ENCODE peak calls at places on chromosomes 6 and 20, in seven cellular contexts. Y is right lobe of liver; K is small intestine; M is GM10248; N is fibroblast of the conjunctiva; T is stimulated activated CD4-positive, alpha-beta T cell treated with anti-CD3 and anti-CD28 coated beads, Interleukin-15, amount 100 ng/mL, for 1 hour; E is SHP77. V is an unnamed sample.

GRCh38 chr6:154605207-154605877 is 94.9 kb upstream of the CNKSR3 start:
- DNase-seq in E (no peak), M (peak), Y (no peak), N (no peak), T (no peak), K (no peak), V (no peak)

GRCh38 chr20:36611625-36612024 is 6.0 kb downstream of the RAB5IF start:
- DNase-seq in T (no peak), E (no peak), N (no peak), Y (no peak), M (no peak), K (no peak), V (no peak)

GRCh38 chr20:325889-326644 is 715 bp downstream of the SOX12 start:
- DNase-seq in N (no peak), Y (peak), T (peak), E (peak), K (peak), M (peak), V (no peak)

GRCh38 chr20:8389381-8390368 is 257.6 kb downstream of the PLCB1 start:
- DNase-seq in N (peak), K (peak), T (no peak), E (peak), M (peak), Y (no peak), V (no peak)

GRCh38 chr20:43571310-43571709 is 12.5 kb downstream of the SGK2 start:
- DNase-seq in K (no peak), Y (no peak), M (peak), E (no peak), T (no peak), N (no peak), V (no peak)

GRCh38 chr6:82270791-82271392 is 23.3 kb upstream of the IBTK start:
- DNase-seq in N (peak), Y (no peak), K (peak), E (peak), M (peak), T (no peak), V (no peak)

GRCh38 chr20:35339007-35339406 is 46.8 kb upstream of the FAM83C start:
- DNase-seq in K (no peak), M (no peak), N (peak), Y (no peak), T (no peak), E (no peak), V (no peak)

GRCh38 chr6:140061422-140062041 is 687.1 kb upstream of the CITED2 start:
- DNase-seq in E (no peak), T (no peak), M (no peak), N (no peak), K (no peak), Y (no peak), V (no peak)

GRCh38 chr20:3318226-3318884 is 79.4 kb upstream of the SLC4A11 start:
- DNase-seq in Y (no peak), K (no peak), T (no peak), M (no peak), E (no peak), N (no peak), V (no peak)

V was measured in omental fat pad.